ENCODE peak calls at places on chromosomes 3 and 15, in four cellular contexts. U, P, X and O are unnamed samples.

GRCh38 chr3:66402596-66403267 is 98.1 kb downstream of the LRIG1 start:
- DNase-seq in U (no peak), P (no peak), X (no peak), O (no peak)

GRCh38 chr3:74027121-74027520 is 402.4 kb upstream of the PDZRN3 start:
- DNase-seq in U (no peak), P (peak), X (no peak), O (no peak)

GRCh38 chr3:25468866-25469319 is 40.8 kb downstream of the RARB start:
- DNase-seq in U (no peak), P (peak), X (no peak), O (peak)

GRCh38 chr3:81816473-81817260 is 55.2 kb upstream of the GBE1 start:
- DNase-seq in U (no peak), P (peak), X (peak), O (peak)

GRCh38 chr15:77266708-77267387 is 153.1 kb downstream of the PEAK1 start:
- DNase-seq in U (no peak), P (no peak), X (peak), O (no peak)

GRCh38 chr3:103499132-103499885 is 1064.5 kb downstream of the ZPLD1 start:
- DNase-seq in U (no peak), P (no peak), X (peak), O (no peak)

GRCh38 chr3:139937674-139938279 is 2.8 kb downstream of the CLSTN2 start:
- DNase-seq in U (no peak), P (peak), X (peak), O (peak)

GRCh38 chr3:48564022-48564421 is 441 bp upstream of the UCN2 start:
- DNase-seq in U (peak), P (peak), X (peak), O (no peak)

GRCh38 chr3:11539677-11540076 is 104.0 kb downstream of the VGLL4 start:
- DNase-seq in U (no peak), P (peak), X (no peak), O (no peak)

GRCh38 chr15:55334371-55334770 is 15.3 kb downstream of the PIGB start:
- DNase-seq in U (no peak), P (no peak), X (peak), O (no peak)

GRCh38 chr15:59299919-59300617 is 72.6 kb downstream of the MYO1E start:
- DNase-seq in U (peak), P (peak), X (peak), O (peak)

GRCh38 chr3:70833510-70833835 is 521.0 kb upstream of the MDFIC2 start:
- DNase-seq in U (no peak), P (no peak), X (no peak), O (no peak)

GRCh38 chr15:77897896-77898406 is 179.6 kb downstream of the TBC1D2B start:
- DNase-seq in U (no peak), P (no peak), X (no peak), O (no peak)

GRCh38 chr3:30258426-30259392 is 347.7 kb upstream of the TGFBR2 start:
- DNase-seq in U (no peak), P (no peak), X (peak), O (no peak)

GRCh38 chr3:46359748-46360509 is 6.0 kb downstream of the CCR2 start:
- DNase-seq in U (no peak), P (no peak), X (peak), O (peak)

GRCh38 chr3:196660381-196661166 is 21.1 kb downstream of the NRROS start:
- DNase-seq in U (no peak), P (no peak), X (no peak), O (peak)

GRCh38 chr3:111768076-111768475 is 91.0 kb upstream of the PHLDB2 start:
- DNase-seq in U (no peak), P (no peak), X (no peak), O (no peak)

GRCh38 chr3:56291953-56292352 is 176.3 kb downstream of the ERC2 start:
- DNase-seq in U (no peak), P (no peak), X (no peak), O (no peak)

GRCh38 chr15:71444866-71445590 is 329.8 kb downstream of the THSD4 start:
- DNase-seq in U (no peak), P (no peak), X (peak), O (no peak)

GRCh38 chr3:38519000-38519399 is 22.9 kb downstream of the EXOG start:
- DNase-seq in U (no peak), P (no peak), X (peak), O (no peak)

GRCh38 chr15:100877551-100877950 is 2.1 kb upstream of the ALDH1A3 start:
- DNase-seq in U (no peak), P (no peak), X (no peak), O (peak)

GRCh38 chr15:90266061-90266431 is 574 bp downstream of the NGRN start:
- DNase-seq in U (peak), P (peak), X (peak), O (peak)

GRCh38 chr15:82093774-82094211 is 48.0 kb upstream of the MEX3B start:
- DNase-seq in U (no peak), P (no peak), X (peak), O (no peak)

GRCh38 chr3:153624310-153625030 is 462.4 kb downstream of the RAP2B start:
- DNase-seq in U (no peak), P (no peak), X (no peak), O (no peak)

GRCh38 chr3:30341851-30342250 is 264.6 kb upstream of the TGFBR2 start:
- DNase-seq in U (no peak), P (no peak), X (no peak), O (no peak)

GRCh38 chr15:71444032-71444810 is 328.9 kb downstream of the THSD4 start:
- DNase-seq in U (no peak), P (no peak), X (no peak), O (no peak)

GRCh38 chr3:195809796-195810454 is 1.8 kb downstream of the MUC4 start:
- DNase-seq in U (no peak), P (no peak), X (no peak), O (no peak)

GRCh38 chr3:69871256-69871655 is 128.3 kb upstream of the SAMMSON start:
- DNase-seq in U (no peak), P (no peak), X (no peak), O (no peak)

GRCh38 chr15:53811530-53811929 is 52.1 kb upstream of the WDR72 start:
- DNase-seq in U (no peak), P (no peak), X (no peak), O (no peak)

GRCh38 chr15:51864408-51865056 is 35.1 kb downstream of the TMOD3 start:
- DNase-seq in U (no peak), P (no peak), X (peak), O (no peak)

GRCh38 chr15:58903232-58903631 is 30.2 kb downstream of the SLTM start:
- DNase-seq in U (no peak), P (no peak), X (peak), O (no peak)

GRCh38 chr3:155423526-155423925 is 130.0 kb upstream of the STRIT1 start:
- DNase-seq in U (no peak), P (no peak), X (no peak), O (no peak)

GRCh38 chr3:159824341-159824740 is 164.3 kb upstream of the IL12A start:
- DNase-seq in U (no peak), P (no peak), X (peak), O (no peak)

GRCh38 chr3:123773681-123774431 is 110.3 kb downstream of the MYLK start:
- DNase-seq in U (no peak), P (no peak), X (peak), O (no peak)

GRCh38 chr3:116291141-116291540 is 154.1 kb downstream of the LSAMP start:
- DNase-seq in U (no peak), P (no peak), X (no peak), O (no peak)

GRCh38 chr3:9448643-9449042 is 51.2 kb downstream of the SETD5 start:
- DNase-seq in U (no peak), P (no peak), X (peak), O (no peak)

GRCh38 chr3:46368569-46368968 is 2.2 kb upstream of the CCR5 start:
- DNase-seq in U (peak), P (peak), X (no peak), O (peak)

GRCh38 chr3:107560166-107560565 is 37.4 kb downstream of the BBX start:
- DNase-seq in U (no peak), P (no peak), X (no peak), O (no peak)

GRCh38 chr3:152556731-152557254 is 278.1 kb upstream of the P2RY1 start:
- DNase-seq in U (no peak), P (peak), X (peak), O (peak)

GRCh38 chr3:125140817-125141595 is 71.5 kb downstream of the SLC12A8 start:
- DNase-seq in U (no peak), P (no peak), X (no peak), O (no peak)

GRCh38 chr3:125141596-125142417 is 70.7 kb downstream of the SLC12A8 start:
- DNase-seq in U (peak), P (peak), X (no peak), O (no peak)

GRCh38 chr3:125143538-125143937 is 69.0 kb downstream of the SLC12A8 start:
- DNase-seq in U (no peak), P (no peak), X (no peak), O (no peak)

GRCh38 chr3:125143982-125144652 is 68.4 kb downstream of the SLC12A8 start:
- DNase-seq in U (no peak), P (no peak), X (no peak), O (no peak)

GRCh38 chr3:125142418-125142778 is 70.2 kb downstream of the SLC12A8 start:
- DNase-seq in U (no peak), P (no peak), X (no peak), O (no peak)
- H3K27ac ChIP-seq in U (no peak), P (peak), X (no peak), O (no peak)

GRCh38 chr15:67865331-67865730 is 25.5 kb upstream of the RNU6-1 start:
- DNase-seq in U (no peak), P (no peak), X (peak), O (no peak)

GRCh38 chr15:67865766-67866165 is 25.9 kb upstream of the RNU6-1 start:
- DNase-seq in U (no peak), P (no peak), X (no peak), O (no peak)

GRCh38 chr15:67862771-67863441 is 23.1 kb upstream of the RNU6-1 start:
- DNase-seq in U (no peak), P (no peak), X (no peak), O (no peak)

GRCh38 chr15:67861983-67862382 is 22.1 kb upstream of the RNU6-1 start:
- DNase-seq in U (no peak), P (no peak), X (no peak), O (no peak)

DNA sequence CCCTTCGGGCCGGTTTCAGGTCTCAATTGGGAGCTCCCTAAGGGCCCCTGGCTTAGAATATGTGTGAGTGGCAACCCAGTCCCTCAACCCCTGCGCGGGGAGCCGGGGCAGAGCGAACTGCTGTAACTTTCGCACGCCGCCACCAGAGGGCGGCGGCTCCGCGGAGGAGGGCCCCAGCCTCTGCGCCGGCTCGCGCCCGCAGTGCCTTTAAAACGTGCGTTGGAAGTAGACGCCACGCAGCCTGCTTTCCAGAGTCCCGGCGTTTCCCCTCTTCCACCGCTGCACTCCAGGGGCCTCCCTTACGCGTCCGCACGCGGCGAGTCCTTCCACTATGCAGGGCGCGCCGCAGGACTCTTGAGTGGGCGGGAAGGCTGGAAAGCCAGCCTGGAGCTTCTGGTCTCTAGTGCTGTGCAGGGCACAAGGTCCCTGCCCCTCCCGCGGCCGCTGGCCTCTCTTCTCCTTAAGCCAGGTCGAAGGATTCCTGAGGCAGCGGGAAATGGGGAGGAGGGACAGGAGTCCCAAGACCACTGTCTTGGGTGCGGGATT is 23.7 kb upstream of the RNU6-1 start:
- DNase-seq in U (peak), P (peak), X (peak), O (peak)
- TF ChIP-seq POLR2A in U (no peak), P (peak), X (peak), O (no peak)

GRCh38 chr15:89090791-89091666 is 2.8 kb downstream of the ABHD2 start:
- DNase-seq in U (peak), P (peak), X (peak), O (peak)
- TF ChIP-seq CTCF in U (no peak), P (no peak), X (peak), O (no peak)

GRCh38 chr3:157127268-157127667 is 32.7 kb downstream of the CCNL1 start:
- DNase-seq in U (no peak), P (no peak), X (peak), O (no peak)
- H3K27ac ChIP-seq in U (peak), P (peak), X (no peak), O (peak)

DNA sequence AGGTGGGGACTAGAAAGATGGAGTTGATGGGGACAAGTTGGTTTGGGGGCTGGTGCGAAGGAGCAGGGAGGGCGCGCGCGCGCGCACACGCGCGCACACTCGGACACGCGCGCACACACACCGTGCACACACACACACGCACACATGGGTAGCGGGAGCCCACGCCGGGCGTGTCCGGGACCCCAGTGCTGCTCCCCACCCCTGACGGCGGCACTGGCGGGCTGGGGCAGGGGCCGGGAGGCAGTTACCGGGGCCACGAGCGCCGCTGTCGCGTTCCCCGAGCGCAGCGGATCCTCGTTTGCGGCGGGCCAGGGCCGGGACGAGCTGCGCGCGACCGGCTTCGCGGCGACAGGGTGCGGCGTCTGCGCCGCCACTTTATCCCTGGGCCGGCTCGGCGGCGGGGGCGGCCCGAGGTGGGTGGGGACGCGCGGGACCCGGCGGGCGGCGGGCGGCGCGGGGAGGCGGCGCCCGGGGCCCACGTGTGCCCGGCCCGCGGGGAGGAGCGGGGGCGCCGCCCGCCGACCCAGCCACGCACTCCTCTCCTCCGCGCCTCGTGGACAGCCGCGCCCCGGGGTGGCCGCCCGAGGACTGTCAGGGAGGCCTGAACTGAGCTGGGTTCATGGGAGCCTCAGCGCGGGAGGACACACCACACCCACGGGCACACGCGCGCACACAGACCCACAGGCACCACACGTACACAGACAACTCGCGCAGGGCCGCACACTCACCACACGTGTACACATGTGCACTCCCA is 698 bp upstream of the MGLL start:
- DNase-seq in U (peak), P (peak), X (peak), O (peak)
- TF ChIP-seq POLR2A in U (peak), P (peak), X (no peak), O (peak)

GRCh38 chr3:45139372-45139894 is 6.7 kb downstream of the CDCP1 start:
- DNase-seq in U (no peak), P (no peak), X (no peak), O (no peak)

GRCh38 chr3:45134758-45135521 is 11.2 kb downstream of the CDCP1 start:
- DNase-seq in U (no peak), P (no peak), X (peak), O (no peak)

GRCh38 chr3:45135959-45136358 is 10.2 kb downstream of the CDCP1 start:
- DNase-seq in U (no peak), P (no peak), X (peak), O (no peak)

GRCh38 chr3:45140392-45140791 is 5.8 kb downstream of the CDCP1 start:
- DNase-seq in U (no peak), P (no peak), X (peak), O (no peak)

GRCh38 chr3:45137656-45138181 is 8.5 kb downstream of the CDCP1 start:
- DNase-seq in U (no peak), P (no peak), X (no peak), O (peak)
- TF ChIP-seq CTCF in U (no peak), P (peak), X (no peak), O (no peak)

GRCh38 chr15:84715442-84716035 is 400 bp downstream of the SEC11A start:
- DNase-seq in U (peak), P (peak), X (peak), O (peak)

GRCh38 chr15:84714816-84715215 is 1.1 kb downstream of the SEC11A start:
- DNase-seq in U (no peak), P (no peak), X (no peak), O (no peak)

GRCh38 chr15:84716036-84716732 is at the start of gene SEC11A:
- DNase-seq in U (peak), P (peak), X (peak), O (peak)

DNA sequence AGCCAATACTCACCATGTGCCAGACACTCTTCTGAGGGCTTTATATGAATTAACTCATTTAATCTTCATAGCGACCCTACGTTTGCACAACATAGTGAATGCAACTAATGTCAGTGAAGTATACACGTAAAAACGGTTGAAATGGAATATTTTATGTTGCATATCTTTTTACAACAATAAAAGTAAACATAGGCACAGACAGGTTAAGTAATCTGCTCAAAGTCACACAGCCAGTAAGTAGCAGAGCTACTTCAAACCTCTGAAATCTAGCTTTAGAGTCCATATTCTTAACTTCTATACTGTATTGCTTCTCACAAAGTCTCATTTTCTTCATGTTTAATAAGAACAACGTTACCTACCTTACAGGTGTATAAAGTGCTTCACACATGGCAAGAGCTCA is 1.6 kb downstream of the SEC11A start:
- DNase-seq in U (no peak), P (no peak), X (no peak), O (no peak)
- H3K27ac ChIP-seq in U (no peak), P (no peak), X (no peak), O (no peak)